ENCODE peak calls at places on chromosomes 6 and 20, in five cellular contexts. Y, M, J, U and D are unnamed samples.
A peak's percentile ranks its signal among the peaks of the same experiment; 100 is the strongest.

GRCh38 chr6:9523462-9523861 is 891.4 kb downstream of the TFAP2A start:
- DNase-seq in Y (peak; percentile 64), M (peak; percentile 81), J (no peak), U (peak; percentile 89), D (peak; percentile 40)

GRCh38 chr6:126574301-126574700 is 234.4 kb downstream of the CENPW start:
- DNase-seq in Y (no peak), M (no peak), J (no peak), U (no peak), D (no peak)

GRCh38 chr6:33706136-33706725 is 5.3 kb downstream of the UQCC2 start:
- DNase-seq in Y (no peak), M (no peak), J (no peak), U (no peak), D (no peak)

GRCh38 chr20:40017765-40018164 is 671.3 kb downstream of the MAFB start:
- DNase-seq in Y (no peak), M (no peak), J (no peak), U (no peak), D (no peak)

GRCh38 chr20:59752101-59752586 is 147.8 kb downstream of the PHACTR3 start:
- DNase-seq in Y (no peak), M (no peak), J (no peak), U (no peak), D (no peak)

GRCh38 chr6:16058188-16058780 is 70.6 kb upstream of the MYLIP start:
- DNase-seq in Y (no peak), M (no peak), J (no peak), U (no peak), D (no peak)

GRCh38 chr6:35568967-35569606 is 56.4 kb upstream of the TULP1 start:
- DNase-seq in Y (no peak), M (peak; percentile 23), J (peak; percentile 63), U (peak; percentile 64), D (no peak)

GRCh38 chr6:36735110-36735971 is 37.7 kb downstream of the RAB44 start:
- DNase-seq in Y (peak; percentile 68), M (no peak), J (no peak), U (peak; percentile 80), D (peak; percentile 35)

GRCh38 chr6:4928426-4928825 is 75.4 kb downstream of the RPP40 start:
- DNase-seq in Y (no peak), M (peak; percentile 37), J (no peak), U (peak; percentile 28), D (no peak)

GRCh38 chr20:47988601-47989116 is 203.4 kb upstream of the SULF2 start:
- DNase-seq in Y (no peak), M (no peak), J (no peak), U (no peak), D (no peak)

GRCh38 chr6:3458706-3459421 is 2.0 kb upstream of the SLC22A23 start:
- DNase-seq in Y (no peak), M (no peak), J (no peak), U (no peak), D (no peak)
- TF ChIP-seq EZH2 in Y (no peak), M (no peak), J (no peak), U (no peak), D (no peak)

DNA sequence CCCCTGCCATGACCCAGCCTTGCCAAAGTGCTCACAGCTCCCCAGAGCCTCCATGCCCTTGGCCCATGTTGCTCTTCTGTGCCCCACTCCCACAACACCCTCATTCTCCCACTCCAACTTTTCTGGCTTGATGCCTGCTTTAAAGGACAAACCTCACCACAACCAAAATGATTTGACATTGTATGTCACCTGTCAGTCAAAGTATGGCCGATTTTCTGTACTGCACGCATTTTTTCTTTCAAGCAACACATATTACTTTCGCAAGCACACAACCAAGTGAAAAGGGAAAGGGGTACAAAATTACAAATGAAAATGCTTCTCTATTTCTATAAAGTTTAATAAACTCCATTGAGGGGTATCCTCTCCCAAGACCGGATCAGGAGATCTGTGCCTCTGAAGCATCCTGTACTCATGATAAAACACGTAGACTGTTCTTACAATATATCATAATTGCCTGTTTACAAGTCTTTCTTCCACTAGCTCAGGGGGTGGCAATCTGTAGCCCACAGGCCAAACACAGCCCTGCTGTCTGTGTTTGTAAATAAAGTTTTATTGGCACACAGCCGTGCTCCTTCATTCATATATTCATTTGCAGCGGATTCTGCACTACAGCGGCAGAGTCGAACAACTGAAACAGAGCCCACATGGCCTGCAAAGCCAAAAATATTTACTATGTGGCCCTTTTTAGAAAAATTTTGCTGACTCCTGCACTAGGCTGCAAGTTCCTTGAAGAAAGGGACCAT is 32.5 kb downstream of the SLC22A23 start:
- DNase-seq in Y (no peak), M (no peak), J (no peak), U (no peak), D (no peak)
- H3K4me1 ChIP-seq in Y (peaks cover 20% of the 10 kb centered on the region), M (peaks cover 54% of the 10 kb centered on the region), J (peaks cover 29% of the 10 kb centered on the region), U (no peaks in the 10 kb centered on the region), D (peaks cover 30% of the 10 kb centered on the region)

DNA sequence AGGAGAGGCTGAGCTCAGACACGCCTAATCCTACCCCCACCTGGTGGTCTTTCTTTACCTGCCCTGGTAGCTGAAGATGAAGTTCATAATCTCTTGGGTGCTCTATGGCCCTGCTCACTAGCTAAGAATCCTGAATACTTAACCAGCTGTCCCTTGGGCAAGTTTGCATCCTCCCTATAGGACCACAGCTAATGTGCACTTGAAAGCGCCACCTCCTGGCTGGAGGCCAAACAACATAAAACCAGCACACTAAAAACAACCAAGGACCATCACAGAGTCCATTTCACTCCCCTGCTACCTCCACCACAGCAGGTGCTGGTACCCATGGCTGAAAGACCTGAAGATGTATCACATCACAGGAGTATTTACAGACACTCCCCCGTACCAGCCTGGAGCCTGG is 155.5 kb upstream of the SLC24A3 start:
- DNase-seq in Y (no peak), M (no peak), J (no peak), U (no peak), D (no peak)
- TF ChIP-seq CTCF in Y (no peak), M (peak; percentile 1), J (peak; percentile 34), U (no peak), D (no peak)

GRCh38 chr6:49937811-49938210 is 26.2 kb downstream of the DEFB114 start:
- DNase-seq in Y (no peak), M (no peak), J (no peak), U (no peak), D (no peak)

GRCh38 chr6:49937017-49937416 is 26.9 kb downstream of the DEFB114 start:
- DNase-seq in Y (no peak), M (no peak), J (no peak), U (no peak), D (no peak)

GRCh38 chr6:49935387-49935786 is 28.6 kb downstream of the DEFB114 start:
- DNase-seq in Y (no peak), M (no peak), J (no peak), U (no peak), D (no peak)

GRCh38 chr6:49934770-49935169 is 29.2 kb downstream of the DEFB114 start:
- DNase-seq in Y (no peak), M (no peak), J (no peak), U (no peak), D (no peak)

GRCh38 chr6:49939993-49940498 is 23.9 kb downstream of the DEFB114 start:
- DNase-seq in Y (no peak), M (no peak), J (no peak), U (no peak), D (no peak)
- TF ChIP-seq EZH2 in Y (no peak), M (no peak), J (no peak), U (no peak), D (no peak)

GRCh38 chr6:111746983-111747773 is 126.1 kb downstream of the FYN start:
- DNase-seq in Y (peak; percentile 54), M (no peak), J (no peak), U (no peak), D (no peak)
- H3K4me1 ChIP-seq in Y (peaks cover 47% of the 10 kb centered on the region), M (no peaks in the 10 kb centered on the region), J (peaks cover 52% of the 10 kb centered on the region), U (peaks cover 11% of the 10 kb centered on the region), D (no peaks in the 10 kb centered on the region)